ENCODE peak calls at places on chromosomes 3 and 15, in eight cellular contexts. V, H, O, K, D, C, P and R are unnamed samples.

GRCh38 chr3:69240651-69241578 is 118.5 kb upstream of the LMOD3 start:
- DNase-seq in D (no peak), C (no peak), P (no peak), H (no peak), V (no peak), K (no peak), O (no peak), R (no peak)

GRCh38 chr3:46668591-46668990 is 24.9 kb downstream of the ALS2CL start:
- DNase-seq in V (peak), O (peak), K (peak), P (no peak), C (peak), H (no peak), D (no peak), R (no peak)

GRCh38 chr15:96321422-96322391 is 8.8 kb upstream of the NR2F2 start:
- DNase-seq in O (no peak), H (no peak), D (no peak), P (peak), V (peak), K (no peak), C (peak), R (no peak)

GRCh38 chr3:194279701-194280360 is 71.3 kb downstream of the CPN2 start:
- DNase-seq in C (no peak), P (peak), O (peak), D (no peak), V (peak), K (peak), H (no peak), R (no peak)

GRCh38 chr3:115245437-115245836 is 98.3 kb upstream of the ZBTB20 start:
- DNase-seq in V (no peak), D (peak), P (no peak), C (no peak), K (no peak), O (no peak), H (peak), R (no peak)

GRCh38 chr15:69734699-69735098 is 282.1 kb downstream of the RPLP1 start:
- DNase-seq in O (no peak), V (no peak), P (no peak), C (no peak), D (no peak), H (no peak), K (no peak), R (no peak)

GRCh38 chr15:93523490-93523889 is 434.5 kb upstream of the RGMA start:
- DNase-seq in P (no peak), V (no peak), H (no peak), K (no peak), C (no peak), D (no peak), O (no peak), R (no peak)

GRCh38 chr3:186369217-186369616 is 7.2 kb upstream of the DGKG start:
- DNase-seq in K (no peak), D (no peak), C (no peak), V (no peak), O (no peak), P (no peak), H (no peak), R (no peak)

GRCh38 chr3:45987368-45988099 is 8.1 kb downstream of the FYCO1 start:
- DNase-seq in P (peak), O (no peak), D (no peak), V (peak), K (peak), H (no peak), C (no peak), R (no peak)

GRCh38 chr3:123818324-123818920 is 65.7 kb downstream of the MYLK start:
- DNase-seq in D (no peak), K (no peak), V (no peak), H (no peak), O (no peak), C (no peak), P (no peak), R (no peak)

GRCh38 chr15:91857772-91858171 is 4.3 kb downstream of the SLCO3A1 start:
- DNase-seq in D (no peak), K (no peak), P (no peak), V (no peak), O (no peak), C (no peak), H (no peak), R (no peak)

GRCh38 chr3:189267981-189268613 is 96.3 kb downstream of the TPRG1 start:
- DNase-seq in H (peak), V (no peak), O (no peak), K (peak), D (peak), C (no peak), P (no peak), R (no peak)

GRCh38 chr3:120033594-120033993 is 60.7 kb downstream of the GSK3B start:
- DNase-seq in K (no peak), H (no peak), V (no peak), O (no peak), C (no peak), P (no peak), D (no peak), R (no peak)

GRCh38 chr15:29774900-29775299 is 47.4 kb downstream of the TJP1 start:
- DNase-seq in H (peak), K (no peak), O (no peak), C (no peak), D (peak), P (no peak), V (no peak), R (no peak)

GRCh38 chr15:64883097-64883581 is 28.6 kb upstream of the ANKDD1A start:
- DNase-seq in D (no peak), C (no peak), K (no peak), V (no peak), H (no peak), O (no peak), P (no peak), R (no peak)

GRCh38 chr15:75578206-75578947 is 738 bp downstream of the PTPN9 start:
- DNase-seq in H (peak), V (peak), P (no peak), D (no peak), O (peak), K (no peak), C (peak), R (peak)
- TF ChIP-seq POLR2A in H (peak), V (no peak), P (no peak), D (no peak), O (no peak), K (no peak), C (no peak), R (no peak)

GRCh38 chr15:90660195-90660995 is 56.8 kb upstream of the BLM start:
- DNase-seq in O (peak), K (peak), D (no peak), V (peak), P (peak), H (peak), C (peak), R (peak)
- TF ChIP-seq POLR2A in O (peak), K (peak), D (no peak), V (no peak), P (no peak), H (no peak), C (peak), R (peak)

GRCh38 chr3:52330194-52330805 is 14.2 kb downstream of the DNAH1 start:
- DNase-seq in P (no peak), H (no peak), C (no peak), K (no peak), D (no peak), V (no peak), O (no peak), R (no peak)

GRCh38 chr3:52333869-52334557 is 17.9 kb downstream of the DNAH1 start:
- DNase-seq in H (peak), D (no peak), V (no peak), K (no peak), P (no peak), O (no peak), C (no peak), R (no peak)

GRCh38 chr3:52328536-52329080 is 12.5 kb downstream of the DNAH1 start:
- DNase-seq in O (no peak), K (no peak), P (no peak), V (no peak), H (no peak), D (no peak), C (no peak), R (no peak)

GRCh38 chr3:52331091-52331490 is 15.0 kb downstream of the DNAH1 start:
- DNase-seq in O (no peak), H (no peak), C (no peak), P (no peak), V (no peak), D (no peak), K (no peak), R (no peak)

DNA sequence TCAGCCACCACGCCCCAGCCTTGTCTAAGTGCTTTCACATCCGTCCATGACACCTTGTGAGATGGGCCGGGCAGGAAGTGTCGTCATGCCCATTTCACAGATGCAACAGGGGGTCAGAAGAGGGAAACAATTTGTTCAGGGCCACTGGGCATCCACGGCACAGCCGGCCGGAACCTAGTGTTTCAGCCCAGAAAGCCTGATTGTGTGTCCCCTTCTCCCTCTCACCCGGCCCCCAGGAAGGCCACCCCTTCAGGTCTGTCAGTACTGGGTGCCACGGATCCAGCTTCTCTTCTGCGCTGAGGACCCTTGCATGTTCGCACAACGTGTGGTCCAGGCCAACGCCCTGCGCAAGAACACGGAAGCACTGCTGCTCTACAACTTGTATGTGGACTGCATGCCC is 15.8 kb downstream of the DNAH1 start:
- DNase-seq in D (no peak), H (no peak), K (no peak), C (no peak), P (no peak), V (no peak), O (no peak), R (no peak)
- TF ChIP-seq POLR2A in D (no peak), H (no peak), K (no peak), C (no peak), P (no peak), V (no peak), O (no peak), R (no peak)

GRCh38 chr3:138594150-138594934 is at the start of gene CEP70:
- DNase-seq in V (peak), O (peak), D (peak), P (peak), C (peak), K (peak), H (peak), R (no peak)
- TF ChIP-seq POLR2A in V (peak), O (peak), D (peak), P (peak), C (peak), K (peak), H (peak), R (peak)

GRCh38 chr15:67520976-67521769 is at the start of gene C15orf61:
- DNase-seq in P (peak), O (peak), H (peak), V (peak), D (peak), K (peak), C (peak), R (peak)
- TF ChIP-seq POLR2A in P (peak), O (peak), H (peak), V (peak), D (peak), K (peak), C (peak), R (peak)

GRCh38 chr3:105866656-105867653 is 1.9 kb downstream of the CBLB start:
- DNase-seq in H (no peak), V (no peak), O (no peak), C (peak), K (no peak), D (no peak), P (no peak), R (peak)
- TF ChIP-seq POLR2A in H (no peak), V (no peak), O (no peak), C (no peak), K (no peak), D (no peak), P (no peak), R (no peak)

GRCh38 chr3:108590443-108590842 is 921 bp downstream of the DZIP3 start:
- DNase-seq in H (no peak), D (no peak), V (no peak), K (no peak), C (no peak), O (no peak), P (no peak), R (no peak)
- TF ChIP-seq POLR2A in H (no peak), D (no peak), V (no peak), K (no peak), C (no peak), O (no peak), P (no peak), R (no peak)

DNA sequence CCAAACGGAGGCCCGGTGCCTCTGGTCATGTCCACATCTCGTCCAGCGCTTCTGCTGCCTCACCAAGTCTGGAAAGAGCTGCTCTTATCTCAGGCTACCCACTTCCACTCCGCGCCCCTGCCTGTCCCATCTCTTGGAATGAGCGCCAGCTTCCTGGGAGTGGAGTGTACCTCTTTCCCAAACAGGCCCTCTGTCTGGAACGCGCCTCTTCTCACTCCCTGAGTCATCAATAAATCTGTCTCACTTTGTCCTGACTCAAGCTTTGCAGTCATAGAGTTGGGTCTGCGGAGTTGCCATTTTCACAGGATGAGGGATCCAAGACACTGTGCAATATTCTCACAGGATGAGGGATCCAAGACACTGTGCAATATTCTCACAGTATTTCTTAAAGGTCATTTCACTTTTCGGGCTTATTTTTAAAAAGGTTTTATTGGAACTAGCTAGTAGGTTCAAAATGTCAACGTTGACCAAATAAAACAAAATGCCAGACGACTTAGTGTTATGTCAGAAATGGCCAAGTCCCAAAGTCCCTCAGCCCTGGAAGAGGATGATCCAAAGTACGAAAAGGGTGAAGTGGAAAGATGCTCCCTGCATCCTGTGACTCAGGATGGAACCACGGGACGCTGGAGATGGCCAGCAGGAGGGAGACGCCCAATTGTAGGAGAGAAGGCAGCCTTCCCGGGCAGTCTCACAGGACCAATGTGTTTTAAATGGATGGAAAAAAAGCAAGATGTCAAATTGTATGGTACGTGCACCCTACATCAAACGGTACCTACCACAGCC is 81.1 kb downstream of the CHSY1 start:
- DNase-seq in H (no peak), C (no peak), D (no peak), K (peak), P (peak), O (no peak), V (peak), R (no peak)
- TF ChIP-seq POLR2A in H (no peak), C (no peak), D (no peak), K (no peak), P (no peak), O (no peak), V (no peak), R (no peak)

DNA sequence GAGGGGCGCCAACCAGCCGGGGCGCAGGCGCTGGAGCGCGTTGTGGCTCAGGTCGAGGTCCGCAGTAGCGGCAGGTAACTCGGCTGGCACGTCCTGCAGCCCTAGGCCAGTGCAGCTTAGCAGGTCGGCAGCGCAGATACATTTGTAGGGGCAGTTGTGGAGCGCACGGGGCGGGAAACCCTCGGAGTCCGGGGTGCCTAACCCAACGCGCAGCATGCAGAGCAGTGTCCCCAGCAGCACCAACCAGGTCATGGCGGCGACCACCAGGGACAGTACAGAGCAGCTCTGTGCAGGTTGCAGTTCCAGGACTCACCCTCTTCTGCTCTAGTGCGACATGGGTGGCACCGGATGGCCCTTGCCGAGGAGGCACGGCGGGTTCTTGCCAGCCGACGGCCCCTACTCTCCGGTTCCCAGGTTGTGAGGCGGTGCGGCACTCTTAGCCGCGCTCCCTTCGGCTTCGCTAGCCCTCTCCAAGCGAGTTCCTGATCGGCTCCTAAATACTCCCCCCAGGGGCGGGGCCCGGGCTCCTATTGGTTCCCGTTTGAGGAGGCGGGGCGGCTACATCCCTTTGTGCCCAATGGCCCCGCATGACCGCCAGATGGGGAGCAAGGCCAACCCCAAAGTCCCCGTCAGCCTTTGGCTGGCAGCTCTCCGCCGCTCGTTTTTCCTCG is at the start of gene AMIGO3:
- DNase-seq in C (peak), P (peak), K (peak), O (peak), V (peak), H (peak), D (peak), R (peak)
- TF ChIP-seq POLR2A in C (peak), P (peak), K (no peak), O (peak), V (no peak), H (peak), D (peak), R (peak)